ENCODE peak calls at places on chromosome 20, in four cellular contexts. T, M, P and I are unnamed samples. For H3K9me3, the result is how much of the 10 kb centered on the place peaks cover.

GRCh38 chr20:14142171-14142570 is 146.9 kb downstream of the MACROD2 start:
- DNase-seq in T (no peak), M (no peak), P (no peak), I (peak)

GRCh38 chr20:50982372-50982771 is 23.8 kb downstream of the MOCS3 start:
- DNase-seq in T (no peak), M (no peak), P (no peak), I (no peak)

GRCh38 chr20:18611492-18611891 is 23.6 kb downstream of the DTD1 start:
- DNase-seq in T (no peak), M (no peak), P (no peak), I (no peak)

GRCh38 chr20:49813305-49813974 is 812 bp downstream of the SLC9A8 start:
- DNase-seq in T (no peak), M (no peak), P (no peak), I (no peak)

GRCh38 chr20:3471397-3472021 is 691 bp downstream of the ATRN start:
- DNase-seq in T (no peak), M (no peak), P (no peak), I (peak)

GRCh38 chr20:19540401-19540800 is 217.7 kb upstream of the RIN2 start:
- DNase-seq in T (no peak), M (no peak), P (peak), I (no peak)

GRCh38 chr20:35904982-35905663 is 49.2 kb downstream of the SCAND1 start:
- DNase-seq in T (no peak), M (no peak), P (no peak), I (no peak)

GRCh38 chr20:9200620-9201019 is 131.7 kb downstream of the PLCB4 start:
- DNase-seq in T (no peak), M (no peak), P (no peak), I (no peak)

GRCh38 chr20:19699132-19699971 is 58.7 kb upstream of the RIN2 start:
- DNase-seq in T (no peak), M (no peak), P (no peak), I (no peak)

GRCh38 chr20:32621071-32621913 is 36.2 kb upstream of the NOL4L start:
- DNase-seq in T (peak), M (no peak), P (no peak), I (peak)

GRCh38 chr20:37929366-37930014 is 26.6 kb downstream of the VSTM2L start:
- DNase-seq in T (no peak), M (no peak), P (no peak), I (no peak)

GRCh38 chr20:56043227-56043626 is 37.9 kb upstream of the CBLN4 start:
- DNase-seq in T (no peak), M (no peak), P (no peak), I (no peak)
- H3K9me3 ChIP-seq in T (under half), M (under half), P (under half), I (under half)

GRCh38 chr20:56179051-56179450 is 69.5 kb upstream of the MC3R start:
- DNase-seq in T (no peak), M (no peak), P (no peak), I (no peak)
- H3K9me3 ChIP-seq in T (under half), M (under half), P (under half), I (under half)

DNA sequence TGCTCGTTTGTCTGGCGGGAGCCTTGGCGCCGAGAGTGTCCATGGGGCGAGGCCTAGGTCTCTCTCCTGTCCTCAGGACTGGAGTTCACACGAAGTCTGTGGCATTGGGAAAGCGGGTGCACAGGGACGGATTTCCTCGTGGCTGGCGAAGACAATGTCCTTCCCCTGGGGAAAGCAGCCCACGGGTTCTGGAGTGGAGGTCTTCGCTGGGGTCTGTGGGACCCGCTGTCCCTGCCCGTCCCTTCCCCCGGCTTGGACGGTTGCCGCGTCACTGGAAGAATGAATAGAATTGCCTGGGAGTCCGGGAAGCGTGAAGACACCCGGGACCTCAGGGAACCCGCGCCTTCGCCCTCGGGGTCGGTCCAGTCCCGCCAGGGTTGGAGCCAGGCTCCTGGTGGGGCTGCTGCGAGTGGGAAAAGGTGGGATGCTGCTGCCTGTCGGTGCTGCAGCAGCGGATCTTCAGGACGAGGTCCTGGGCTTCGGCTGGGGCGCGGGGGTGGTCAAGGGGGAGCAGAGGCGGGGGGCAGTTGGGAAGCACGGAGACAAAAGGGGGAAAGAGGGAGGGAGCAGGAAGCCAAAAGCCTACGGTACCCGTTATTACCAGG is 441.8 kb upstream of the DEFB115 start:
- DNase-seq in T (no peak), M (no peak), P (no peak), I (peak)
- H3K9me3 ChIP-seq in T (under half), M (under half), P (under half), I (under half)

GRCh38 chr20:6975326-6975725 is 207.8 kb downstream of the BMP2 start:
- DNase-seq in T (no peak), M (no peak), P (no peak), I (no peak)
- H3K9me3 ChIP-seq in T (under half), M (under half), P (under half), I (under half)

GRCh38 chr20:58851969-58852458 is 502 bp upstream of the GNAS start:
- DNase-seq in T (no peak), M (no peak), P (no peak), I (no peak)
- H3K9me3 ChIP-seq in T (under half), M (under half), P (under half), I (under half)

DNA sequence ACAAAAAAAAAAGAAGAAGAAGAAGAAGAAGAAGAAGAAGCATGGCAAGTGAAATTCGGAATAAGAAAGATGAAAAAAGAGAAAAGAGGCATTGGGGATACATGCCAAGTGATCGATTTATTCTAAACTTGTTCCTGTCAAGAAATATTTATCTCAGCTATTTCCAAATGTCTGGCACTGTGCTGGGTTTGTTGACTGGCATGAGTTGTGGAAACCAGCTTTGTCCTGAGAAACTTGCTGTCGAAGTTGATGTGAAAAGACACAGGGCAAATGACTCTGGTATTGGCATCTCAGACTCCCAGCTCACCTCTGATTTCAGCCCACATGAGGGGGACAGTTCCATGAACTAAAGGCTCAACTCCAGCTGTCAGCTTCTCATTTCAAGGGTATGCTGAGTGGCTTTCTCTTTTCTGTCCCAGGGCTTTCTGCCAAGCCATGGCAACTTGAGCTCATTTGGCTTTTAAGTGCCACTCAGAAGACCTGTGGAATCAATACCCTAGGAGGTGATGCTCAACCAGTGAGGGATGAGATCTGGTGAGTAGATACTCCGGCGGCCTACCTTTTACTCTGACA is 253.3 kb upstream of the JAG1 start:
- DNase-seq in T (no peak), M (no peak), P (no peak), I (no peak)
- H3K9me3 ChIP-seq in T (under half), M (under half), P (under half), I (under half)

GRCh38 chr20:21701171-21701876 is 4.1 kb upstream of the PAX1 start:
- DNase-seq in T (no peak), M (no peak), P (no peak), I (no peak)
- H3K9me3 ChIP-seq in T (under half), M (under half), P (under half), I (under half)

GRCh38 chr20:61601361-61601760 is 349.3 kb downstream of the CDH4 start:
- DNase-seq in T (no peak), M (peak), P (no peak), I (no peak)
- H3K9me3 ChIP-seq in T (under half), M (under half), P (under half), I (under half)

DNA sequence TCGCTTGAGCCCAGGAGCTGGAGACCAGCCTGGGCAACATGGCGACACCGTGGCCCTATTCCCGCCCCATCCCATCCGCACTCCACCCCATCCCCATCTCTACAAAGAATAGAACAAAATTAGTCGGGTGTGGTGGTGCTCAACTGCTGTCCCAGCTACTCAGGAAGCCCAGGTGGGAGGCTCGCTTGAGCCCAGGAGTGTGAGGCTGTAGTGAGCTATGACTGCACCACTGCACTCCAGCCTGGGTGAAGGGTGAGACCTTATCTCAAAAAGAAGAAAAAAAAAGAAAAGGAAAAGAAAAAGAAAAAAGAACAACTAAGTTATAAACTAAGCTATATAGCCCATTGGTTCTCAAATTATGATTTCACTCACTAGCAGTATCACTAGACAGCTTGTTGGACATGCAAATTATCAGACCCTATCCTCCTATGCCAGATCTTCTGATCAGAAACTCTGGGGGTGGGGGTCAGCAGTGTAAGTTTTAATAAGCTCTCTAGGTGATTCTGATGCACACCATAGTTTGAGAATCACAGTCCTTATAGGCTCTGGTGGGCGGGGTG is 491 bp upstream of the ITCH start:
- DNase-seq in T (no peak), M (no peak), P (no peak), I (no peak)
- H3K9me3 ChIP-seq in T (under half), M (under half), P (under half), I (under half)

GRCh38 chr20:43457640-43458421 is at the start of gene SRSF6:
- DNase-seq in T (peak), M (peak), P (peak), I (peak)
- H3K9me3 ChIP-seq in T (under half), M (under half), P (under half), I (under half)